ENCODE peak calls at places on chromosomes 6 and 20, in six cellular contexts. F is mammary epithelial cell, O is fibroblast of lung, J is DND-41, W is IMR-90, S is HCT116. Q is an unnamed sample. For H3K4me1 and H4K20me1, the result is how much of the 10 kb centered on the place peaks cover.

GRCh38 chr6:44805239-44805849 is 417.8 kb downstream of the CDC5L start:
- DNase-seq in J (no peak), F (no peak), S (no peak), W (peak), O (peak), Q (no peak)

GRCh38 chr20:9926476-9926875 is 87.6 kb upstream of the PAK5 start:
- DNase-seq in S (no peak), O (no peak), F (no peak), J (no peak), W (no peak), Q (no peak)

GRCh38 chr6:100458841-100459154 is 5.9 kb downstream of the SIM1 start:
- DNase-seq in F (no peak), O (no peak), J (no peak), W (no peak), S (no peak), Q (no peak)

GRCh38 chr6:27321901-27322300 is 9.8 kb upstream of the POM121L2 start:
- DNase-seq in J (no peak), F (no peak), S (no peak), O (no peak), W (no peak), Q (no peak)

GRCh38 chr20:59938221-59938620 is 1.9 kb downstream of the PPP1R3D start:
- DNase-seq in J (no peak), W (peak), F (peak), O (peak), S (no peak), Q (no peak)

GRCh38 chr6:73657201-73657600 is 3.4 kb upstream of the SLC17A5 start:
- DNase-seq in J (no peak), F (no peak), W (no peak), O (no peak), S (peak), Q (no peak)

GRCh38 chr6:167779123-167779992 is 47.4 kb upstream of the AFDN start:
- DNase-seq in J (no peak), O (no peak), S (no peak), F (no peak), W (no peak), Q (no peak)

GRCh38 chr6:146785001-146785585 is 186.3 kb downstream of the ADGB start:
- DNase-seq in J (peak), F (peak), W (peak), O (peak), S (peak), Q (no peak)

GRCh38 chr6:73382462-73383113 is 12.0 kb upstream of the DDX43 start:
- DNase-seq in W (peak), S (peak), J (no peak), F (peak), O (peak), Q (no peak)

GRCh38 chr20:53888510-53888909 is 181.9 kb downstream of the BCAS1 start:
- DNase-seq in W (no peak), F (no peak), O (no peak), J (peak), S (no peak), Q (no peak)
- H3K4me1 ChIP-seq in W (under half), F (under half), O (under half), J (under half), S (under half), Q (under half)

DNA sequence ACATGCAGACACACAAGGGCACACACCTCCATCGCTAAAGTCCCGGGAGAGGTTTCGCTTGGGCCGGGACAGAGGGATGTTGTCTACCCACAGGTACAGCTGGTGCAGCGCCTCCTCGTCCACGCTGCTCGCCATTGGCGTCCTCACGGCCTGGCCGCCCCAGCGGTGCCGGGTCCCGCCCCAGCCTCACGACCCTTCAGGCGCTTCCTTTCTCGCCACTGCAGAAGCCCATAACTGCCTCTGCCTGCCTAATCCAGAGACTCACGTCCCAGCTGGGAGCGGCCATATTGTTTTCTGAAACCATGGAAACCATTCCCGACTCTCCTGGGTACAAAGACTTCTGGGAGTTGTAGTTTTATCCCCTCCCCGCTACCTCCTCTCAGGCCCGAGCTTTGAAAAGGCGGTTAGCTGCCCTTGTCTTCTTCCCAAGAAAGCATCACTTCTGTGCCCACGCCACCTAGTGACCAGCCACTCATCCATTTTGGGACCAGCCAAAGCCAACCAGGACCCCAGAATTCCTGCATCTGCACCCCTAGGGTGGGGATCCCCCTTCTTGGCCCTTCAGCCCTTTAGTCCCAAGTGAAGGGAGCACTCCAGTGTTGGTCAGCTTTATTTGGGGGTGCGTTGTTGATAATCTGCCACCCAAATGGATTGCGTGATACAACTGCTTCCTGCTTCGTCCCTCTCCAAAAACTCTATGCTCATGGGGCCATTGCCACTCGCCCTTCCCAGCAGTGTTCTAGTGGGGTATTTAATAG is at the start of gene SPEF1:
- DNase-seq in O (peak), J (peak), S (peak), W (peak), F (peak), Q (no peak)
- TF ChIP-seq CTCF in O (peak), J (peak), S (peak), W (peak), F (peak), Q (peak)

GRCh38 chr20:37443596-37443995 is 77.5 kb upstream of the NNAT start:
- DNase-seq in F (no peak), J (no peak), W (no peak), O (no peak), S (no peak), Q (no peak)
- H4K20me1 ChIP-seq in F (under half), J (under half), W (under half), O (under half), S (under half), Q (under half)

GRCh38 chr6:39821014-39821738 is 29.0 kb downstream of the DAAM2 start:
- DNase-seq in J (no peak), S (no peak), O (no peak), F (no peak), W (no peak), Q (no peak)
- H3K4me1 ChIP-seq in J (under half), S (under half), O (under half), F (under half), W (under half), Q (under half)

GRCh38 chr20:43262341-43262740 is 72.6 kb upstream of the PTPRT start:
- DNase-seq in W (no peak), F (no peak), S (no peak), O (no peak), J (no peak), Q (no peak)

DNA sequence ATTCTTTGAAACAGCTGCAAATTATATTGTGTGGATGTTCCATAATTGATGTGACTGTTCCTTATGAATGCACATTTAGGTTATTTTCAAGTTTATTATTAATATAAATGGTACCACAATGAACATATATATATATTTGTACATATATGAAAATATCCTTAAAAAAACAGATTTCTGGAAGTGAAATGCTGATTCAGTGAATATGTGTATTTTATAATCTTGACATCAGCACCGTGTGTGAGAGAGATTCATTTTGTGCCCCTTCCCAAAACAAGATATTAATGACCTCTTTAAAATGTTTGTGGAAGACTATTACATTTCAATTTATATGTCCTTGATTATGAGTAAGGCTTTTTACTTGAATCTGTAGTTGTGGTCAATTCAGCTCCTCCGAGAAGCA is 75.7 kb upstream of the PTPRT start:
- DNase-seq in W (no peak), O (no peak), J (no peak), F (no peak), S (no peak), Q (no peak)
- TF ChIP-seq CTCF in W (no peak), O (no peak), J (no peak), F (no peak), S (no peak), Q (no peak)

Q was measured in keratinocyte.